ENCODE peak calls at places on chromosomes 4 and X, in ten cellular contexts. One of them, this sample, is unnamed.

GRCh38 chr4:8228319-8229250 is 29.5 kb downstream of the SH3TC1 start:
- DNase-seq in NCI-H1092 treated with DMSO at 0.1 percent for 48 hours: peak; percentile 72
- DNase-seq in HTR-8/SVneo: peak; percentile 28
- DNase-seq in NCI-H510A: no peak
- DNase-seq in epithelial cell of esophagus: peak; percentile 93
- DNase-seq in hypothalamus: peak; percentile 66
- DNase-seq in astrocyte of the spinal cord: peak; percentile 86
- DNase-seq in AG04449: peak; percentile 16
- DNase-seq in foreskin keratinocyte: peak; percentile 83
- DNase-seq in GM23248: peak; percentile 90
- DNase-seq in this sample: peak; percentile 42

GRCh38 chrX:45505214-45505613 is 304.5 kb upstream of the DIPK2B start:
- DNase-seq in NCI-H1092 treated with DMSO at 0.1 percent for 48 hours: no peak
- DNase-seq in HTR-8/SVneo: no peak
- DNase-seq in NCI-H510A: no peak
- DNase-seq in epithelial cell of esophagus: peak; percentile 88
- DNase-seq in hypothalamus: no peak
- DNase-seq in astrocyte of the spinal cord: peak; percentile 77
- DNase-seq in AG04449: no peak
- DNase-seq in foreskin keratinocyte: peak; percentile 87
- DNase-seq in GM23248: peak; percentile 57
- DNase-seq in this sample: no peak

GRCh38 chrX:108070891-108071290 is 20.5 kb downstream of the PSMD10 start:
- DNase-seq in NCI-H1092 treated with DMSO at 0.1 percent for 48 hours: no peak
- DNase-seq in HTR-8/SVneo: no peak
- DNase-seq in NCI-H510A: no peak
- DNase-seq in epithelial cell of esophagus: peak; percentile 89
- DNase-seq in hypothalamus: no peak
- DNase-seq in astrocyte of the spinal cord: peak; percentile 66
- DNase-seq in AG04449: no peak
- DNase-seq in foreskin keratinocyte: peak; percentile 82
- DNase-seq in GM23248: peak; percentile 60
- DNase-seq in this sample: peak; percentile 78

GRCh38 chr4:173990879-173991231 is 292.6 kb downstream of the FBXO8 start:
- DNase-seq in NCI-H1092 treated with DMSO at 0.1 percent for 48 hours: no peak
- DNase-seq in HTR-8/SVneo: no peak
- DNase-seq in NCI-H510A: no peak
- DNase-seq in epithelial cell of esophagus: no peak
- DNase-seq in hypothalamus: no peak
- DNase-seq in astrocyte of the spinal cord: no peak
- DNase-seq in AG04449: no peak
- DNase-seq in foreskin keratinocyte: no peak
- DNase-seq in GM23248: no peak
- DNase-seq in this sample: no peak

GRCh38 chrX:41734530-41734929 is 10.5 kb downstream of the GPR82 start:
- DNase-seq in NCI-H1092 treated with DMSO at 0.1 percent for 48 hours: no peak
- DNase-seq in HTR-8/SVneo: peak; percentile 3
- DNase-seq in NCI-H510A: no peak
- DNase-seq in epithelial cell of esophagus: peak; percentile 3
- DNase-seq in hypothalamus: no peak
- DNase-seq in astrocyte of the spinal cord: no peak
- DNase-seq in AG04449: no peak
- DNase-seq in foreskin keratinocyte: no peak
- DNase-seq in GM23248: peak; percentile 36
- DNase-seq in this sample: peak; percentile 1

GRCh38 chrX:118219866-118220265 is 103.3 kb upstream of the KLHL13 start:
- DNase-seq in NCI-H1092 treated with DMSO at 0.1 percent for 48 hours: no peak
- DNase-seq in HTR-8/SVneo: no peak
- DNase-seq in NCI-H510A: no peak
- DNase-seq in epithelial cell of esophagus: no peak
- DNase-seq in hypothalamus: no peak
- DNase-seq in astrocyte of the spinal cord: no peak
- DNase-seq in AG04449: no peak
- DNase-seq in foreskin keratinocyte: no peak
- DNase-seq in GM23248: no peak
- DNase-seq in this sample: no peak

GRCh38 chrX:107348051-107348450 is 101.4 kb upstream of the FRMPD3 start:
- DNase-seq in NCI-H1092 treated with DMSO at 0.1 percent for 48 hours: no peak
- DNase-seq in HTR-8/SVneo: no peak
- DNase-seq in NCI-H510A: no peak
- DNase-seq in epithelial cell of esophagus: no peak
- DNase-seq in hypothalamus: no peak
- DNase-seq in astrocyte of the spinal cord: no peak
- DNase-seq in AG04449: no peak
- DNase-seq in foreskin keratinocyte: no peak
- DNase-seq in GM23248: no peak
- DNase-seq in this sample: no peak

GRCh38 chr4:2138846-2139500 is 79.8 kb downstream of the NAT8L start:
- DNase-seq in NCI-H1092 treated with DMSO at 0.1 percent for 48 hours: no peak
- DNase-seq in HTR-8/SVneo: no peak
- DNase-seq in NCI-H510A: no peak
- DNase-seq in epithelial cell of esophagus: no peak
- DNase-seq in hypothalamus: no peak
- DNase-seq in astrocyte of the spinal cord: no peak
- DNase-seq in AG04449: no peak
- DNase-seq in foreskin keratinocyte: no peak
- DNase-seq in GM23248: no peak
- DNase-seq in this sample: no peak

GRCh38 chr4:23788460-23788859 is 101.4 kb downstream of the PPARGC1A start:
- DNase-seq in NCI-H1092 treated with DMSO at 0.1 percent for 48 hours: no peak
- DNase-seq in HTR-8/SVneo: no peak
- DNase-seq in NCI-H510A: no peak
- DNase-seq in epithelial cell of esophagus: peak; percentile 50
- DNase-seq in hypothalamus: no peak
- DNase-seq in astrocyte of the spinal cord: no peak
- DNase-seq in AG04449: no peak
- DNase-seq in foreskin keratinocyte: peak; percentile 48
- DNase-seq in GM23248: no peak
- DNase-seq in this sample: no peak

GRCh38 chr4:88296413-88297052 is 12.2 kb upstream of the PPM1K start:
- DNase-seq in NCI-H1092 treated with DMSO at 0.1 percent for 48 hours: no peak
- DNase-seq in HTR-8/SVneo: no peak
- DNase-seq in NCI-H510A: no peak
- DNase-seq in epithelial cell of esophagus: no peak
- DNase-seq in hypothalamus: no peak
- DNase-seq in astrocyte of the spinal cord: no peak
- DNase-seq in AG04449: no peak
- DNase-seq in foreskin keratinocyte: no peak
- DNase-seq in GM23248: no peak
- DNase-seq in this sample: no peak

GRCh38 chrX:2928127-2928582 is 984 bp downstream of the ARSD start:
- DNase-seq in NCI-H1092 treated with DMSO at 0.1 percent for 48 hours: no peak
- DNase-seq in HTR-8/SVneo: no peak
- DNase-seq in NCI-H510A: peak; percentile 52
- DNase-seq in epithelial cell of esophagus: peak; percentile 0
- DNase-seq in hypothalamus: peak; percentile 16
- DNase-seq in astrocyte of the spinal cord: no peak
- DNase-seq in AG04449: no peak
- DNase-seq in foreskin keratinocyte: no peak
- DNase-seq in GM23248: peak; percentile 38
- DNase-seq in this sample: no peak

GRCh38 chrX:41116948-41117347 is 31.7 kb downstream of the USP9X start:
- DNase-seq in NCI-H1092 treated with DMSO at 0.1 percent for 48 hours: no peak
- DNase-seq in HTR-8/SVneo: no peak
- DNase-seq in NCI-H510A: no peak
- DNase-seq in epithelial cell of esophagus: peak; percentile 18
- DNase-seq in hypothalamus: no peak
- DNase-seq in astrocyte of the spinal cord: no peak
- DNase-seq in AG04449: no peak
- DNase-seq in foreskin keratinocyte: peak; percentile 20
- DNase-seq in GM23248: no peak
- DNase-seq in this sample: no peak

GRCh38 chr4:8132947-8133705 is 25.5 kb downstream of the ABLIM2 start:
- DNase-seq in NCI-H1092 treated with DMSO at 0.1 percent for 48 hours: no peak
- DNase-seq in HTR-8/SVneo: no peak
- DNase-seq in NCI-H510A: no peak
- DNase-seq in epithelial cell of esophagus: no peak
- DNase-seq in hypothalamus: no peak
- DNase-seq in astrocyte of the spinal cord: no peak
- DNase-seq in AG04449: no peak
- DNase-seq in foreskin keratinocyte: no peak
- DNase-seq in GM23248: no peak
- DNase-seq in this sample: no peak

GRCh38 chrX:72121381-72121780 is 10.3 kb downstream of the RTL5 start:
- DNase-seq in NCI-H1092 treated with DMSO at 0.1 percent for 48 hours: no peak
- DNase-seq in HTR-8/SVneo: peak; percentile 73
- DNase-seq in NCI-H510A: no peak
- DNase-seq in epithelial cell of esophagus: peak; percentile 63
- DNase-seq in hypothalamus: peak; percentile 2
- DNase-seq in astrocyte of the spinal cord: peak; percentile 85
- DNase-seq in AG04449: peak; percentile 33
- DNase-seq in foreskin keratinocyte: peak; percentile 13
- DNase-seq in GM23248: peak; percentile 81
- DNase-seq in this sample: no peak

GRCh38 chr4:183080372-183081115 is 18.5 kb upstream of the WWC2 start:
- DNase-seq in NCI-H1092 treated with DMSO at 0.1 percent for 48 hours: no peak
- DNase-seq in HTR-8/SVneo: no peak
- DNase-seq in NCI-H510A: no peak
- DNase-seq in epithelial cell of esophagus: no peak
- DNase-seq in hypothalamus: no peak
- DNase-seq in astrocyte of the spinal cord: no peak
- DNase-seq in AG04449: no peak
- DNase-seq in foreskin keratinocyte: no peak
- DNase-seq in GM23248: no peak
- DNase-seq in this sample: no peak

GRCh38 chrX:130896816-130897508 is 6.0 kb downstream of the ENOX2 start:
- DNase-seq in NCI-H1092 treated with DMSO at 0.1 percent for 48 hours: no peak
- DNase-seq in HTR-8/SVneo: no peak
- DNase-seq in NCI-H510A: no peak
- DNase-seq in epithelial cell of esophagus: no peak
- DNase-seq in hypothalamus: no peak
- DNase-seq in astrocyte of the spinal cord: peak; percentile 30
- DNase-seq in AG04449: no peak
- DNase-seq in foreskin keratinocyte: no peak
- DNase-seq in GM23248: peak; percentile 59
- DNase-seq in this sample: no peak

GRCh38 chrX:71106427-71106826 is at the start of gene CXorf65:
- DNase-seq in NCI-H1092 treated with DMSO at 0.1 percent for 48 hours: no peak
- DNase-seq in HTR-8/SVneo: no peak
- DNase-seq in NCI-H510A: no peak
- DNase-seq in epithelial cell of esophagus: no peak
- DNase-seq in hypothalamus: no peak
- DNase-seq in astrocyte of the spinal cord: no peak
- DNase-seq in AG04449: no peak
- DNase-seq in foreskin keratinocyte: no peak
- DNase-seq in GM23248: no peak
- DNase-seq in this sample: no peak

GRCh38 chr4:23877758-23878229 is 12.1 kb downstream of the PPARGC1A start:
- DNase-seq in NCI-H1092 treated with DMSO at 0.1 percent for 48 hours: no peak
- DNase-seq in HTR-8/SVneo: no peak
- DNase-seq in NCI-H510A: no peak
- DNase-seq in epithelial cell of esophagus: no peak
- DNase-seq in hypothalamus: no peak
- DNase-seq in astrocyte of the spinal cord: peak; percentile 78
- DNase-seq in AG04449: no peak
- DNase-seq in foreskin keratinocyte: no peak
- DNase-seq in GM23248: no peak
- DNase-seq in this sample: no peak

GRCh38 chrX:3638280-3638873 is 75.1 kb downstream of the PRKX start:
- DNase-seq in NCI-H1092 treated with DMSO at 0.1 percent for 48 hours: peak; percentile 16
- DNase-seq in HTR-8/SVneo: peak; percentile 57
- DNase-seq in NCI-H510A: peak; percentile 1
- DNase-seq in epithelial cell of esophagus: peak; percentile 32
- DNase-seq in hypothalamus: peak; percentile 18
- DNase-seq in astrocyte of the spinal cord: peak; percentile 46
- DNase-seq in AG04449: no peak
- DNase-seq in foreskin keratinocyte: no peak
- DNase-seq in GM23248: peak; percentile 58
- DNase-seq in this sample: peak; percentile 20

GRCh38 chrX:10833299-10834169 is 213.1 kb upstream of the MID1 start:
- DNase-seq in NCI-H1092 treated with DMSO at 0.1 percent for 48 hours: peak; percentile 49
- DNase-seq in HTR-8/SVneo: peak; percentile 9
- DNase-seq in NCI-H510A: peak; percentile 18
- DNase-seq in epithelial cell of esophagus: peak; percentile 75
- DNase-seq in hypothalamus: no peak
- DNase-seq in astrocyte of the spinal cord: peak; percentile 17
- DNase-seq in AG04449: no peak
- DNase-seq in foreskin keratinocyte: peak; percentile 41
- DNase-seq in GM23248: peak; percentile 61
- DNase-seq in this sample: peak; percentile 20

GRCh38 chrX:31070057-31070468 is 1.8 kb downstream of the FTHL17 start:
- DNase-seq in NCI-H1092 treated with DMSO at 0.1 percent for 48 hours: no peak
- DNase-seq in HTR-8/SVneo: no peak
- DNase-seq in NCI-H510A: no peak
- DNase-seq in epithelial cell of esophagus: peak; percentile 47
- DNase-seq in hypothalamus: no peak
- DNase-seq in astrocyte of the spinal cord: no peak
- DNase-seq in AG04449: no peak
- DNase-seq in foreskin keratinocyte: peak; percentile 52
- DNase-seq in GM23248: no peak
- DNase-seq in this sample: no peak

GRCh38 chrX:69538321-69538876 is 34.3 kb downstream of the NALF2 start:
- DNase-seq in NCI-H1092 treated with DMSO at 0.1 percent for 48 hours: no peak
- DNase-seq in HTR-8/SVneo: peak; percentile 11
- DNase-seq in NCI-H510A: no peak
- DNase-seq in epithelial cell of esophagus: peak; percentile 62
- DNase-seq in hypothalamus: peak; percentile 50
- DNase-seq in astrocyte of the spinal cord: peak; percentile 19
- DNase-seq in AG04449: no peak
- DNase-seq in foreskin keratinocyte: peak; percentile 5
- DNase-seq in GM23248: peak; percentile 64
- DNase-seq in this sample: peak; percentile 35

GRCh38 chr4:114136067-114136466 is 156.6 kb upstream of the ARSJ start:
- DNase-seq in NCI-H1092 treated with DMSO at 0.1 percent for 48 hours: no peak
- DNase-seq in HTR-8/SVneo: no peak
- DNase-seq in NCI-H510A: no peak
- DNase-seq in epithelial cell of esophagus: no peak
- DNase-seq in hypothalamus: no peak
- DNase-seq in astrocyte of the spinal cord: no peak
- DNase-seq in AG04449: no peak
- DNase-seq in foreskin keratinocyte: peak; percentile 7
- DNase-seq in GM23248: peak; percentile 12
- DNase-seq in this sample: no peak

GRCh38 chr4:66034671-66035070 is 364.4 kb upstream of the EPHA5 start:
- DNase-seq in NCI-H1092 treated with DMSO at 0.1 percent for 48 hours: peak; percentile 96
- DNase-seq in HTR-8/SVneo: no peak
- DNase-seq in NCI-H510A: no peak
- DNase-seq in epithelial cell of esophagus: no peak
- DNase-seq in hypothalamus: no peak
- DNase-seq in astrocyte of the spinal cord: no peak
- DNase-seq in AG04449: no peak
- DNase-seq in foreskin keratinocyte: no peak
- DNase-seq in GM23248: no peak
- DNase-seq in this sample: no peak

This sample was measured in RWPE1.